ENCODE peak calls at places on chromosomes 13 and 19, in seven cellular contexts. C is colonic mucosa, S is ascending aorta, R is fibroblast of the aortic adventitia, D is brain microvascular endothelial cell, F is epithelial cell of esophagus, I is breast epithelium. H is an unnamed sample.

GRCh38 chr13:112588490-112589297 is 741 bp upstream of the TUBGCP3 start:
- DNase-seq in I (no peak), F (no peak), R (no peak), C (no peak), D (no peak), S (no peak), H (no peak)

GRCh38 chr13:112328936-112329335 is 47.2 kb upstream of the SPACA7 start:
- DNase-seq in I (no peak), D (no peak), C (no peak), F (no peak), R (no peak), S (no peak), H (no peak)

GRCh38 chr13:97307882-97308624 is 85.9 kb downstream of the MBNL2 start:
- DNase-seq in R (peak), D (peak), C (no peak), I (no peak), F (peak), S (no peak), H (peak)

GRCh38 chr13:37985281-37985680 is 115.7 kb upstream of the TRPC4 start:
- DNase-seq in D (no peak), I (no peak), S (no peak), F (no peak), C (no peak), R (no peak), H (no peak)

GRCh38 chr13:40287428-40287827 is 379.0 kb downstream of the FOXO1 start:
- DNase-seq in S (no peak), I (no peak), R (no peak), D (no peak), F (no peak), C (no peak), H (no peak)

GRCh38 chr13:105660550-105660949 is 874.9 kb downstream of the EFNB2 start:
- DNase-seq in F (no peak), C (no peak), R (no peak), D (no peak), S (no peak), I (no peak), H (no peak)

GRCh38 chr19:40411125-40411842 is 1.9 kb downstream of the PRX start:
- DNase-seq in I (no peak), F (no peak), R (no peak), S (no peak), D (no peak), C (no peak), H (no peak)

GRCh38 chr13:46086985-46087384 is 17.8 kb downstream of the CPB2 start:
- DNase-seq in S (no peak), C (no peak), I (no peak), D (no peak), R (no peak), F (no peak), H (no peak)

GRCh38 chr13:43132228-43132627 is 108.8 kb downstream of the DNAJC15 start:
- DNase-seq in R (peak), I (no peak), S (no peak), D (peak), C (peak), F (peak), H (peak)

GRCh38 chr13:46350003-46350402 is 37.0 kb downstream of the RUBCNL start:
- DNase-seq in D (no peak), C (no peak), I (no peak), R (no peak), F (no peak), S (no peak), H (no peak)

GRCh38 chr13:94550030-94550738 is 45.8 kb downstream of the TGDS start:
- DNase-seq in C (no peak), S (no peak), D (peak), I (no peak), R (peak), F (peak), H (peak)

GRCh38 chr13:113973218-113974164 is at the start of gene C13orf46:
- DNase-seq in C (no peak), D (no peak), S (no peak), R (no peak), I (no peak), F (no peak), H (no peak)

GRCh38 chr13:24071423-24072075 is 89.0 kb upstream of the SPATA13 start:
- DNase-seq in S (no peak), F (peak), I (no peak), D (no peak), C (no peak), R (peak), H (peak)

GRCh38 chr13:80873589-80873988 is 532.7 kb upstream of the SPRY2 start:
- DNase-seq in F (peak), C (no peak), R (no peak), I (no peak), D (no peak), S (no peak), H (no peak)

GRCh38 chr19:33110201-33110910 is 21.6 kb upstream of the WDR88 start:
- DNase-seq in C (no peak), S (no peak), F (no peak), R (peak), I (no peak), D (peak), H (no peak)

GRCh38 chr19:44745386-44745831 is 3.1 kb upstream of the BCL3 start:
- DNase-seq in C (peak), S (no peak), I (peak), R (peak), D (no peak), F (peak), H (peak)

GRCh38 chr13:52162279-52163101 is 3.1 kb upstream of the NEK3 start:
- DNase-seq in S (no peak), D (peak), R (peak), C (no peak), I (no peak), F (no peak), H (peak)

DNA sequence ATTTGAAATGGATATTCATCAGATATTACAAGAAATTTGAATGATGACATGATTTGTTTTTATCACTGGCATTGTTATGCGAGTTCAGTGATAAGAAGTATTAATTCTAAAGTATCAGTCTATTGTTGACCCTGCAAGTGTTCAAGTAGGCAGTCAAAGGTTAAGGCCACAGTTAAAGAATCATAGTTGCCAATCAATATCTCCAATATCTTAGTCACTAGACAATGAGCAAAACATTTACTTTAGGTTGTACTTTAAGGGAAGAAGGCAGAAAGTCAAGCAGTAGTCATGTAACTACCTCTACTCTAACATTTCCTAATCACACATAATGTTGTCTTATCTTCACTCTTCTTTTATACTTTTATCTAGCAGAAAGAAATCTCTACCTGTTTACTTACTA is 709.8 kb downstream of the PCDH17 start:
- DNase-seq in I (no peak), F (no peak), S (no peak), R (no peak), C (no peak), D (no peak), H (no peak)
- TF ChIP-seq CTCF in I (no peak), F (no peak), S (no peak), R (no peak), C (no peak), D (no peak), H (no peak)

DNA sequence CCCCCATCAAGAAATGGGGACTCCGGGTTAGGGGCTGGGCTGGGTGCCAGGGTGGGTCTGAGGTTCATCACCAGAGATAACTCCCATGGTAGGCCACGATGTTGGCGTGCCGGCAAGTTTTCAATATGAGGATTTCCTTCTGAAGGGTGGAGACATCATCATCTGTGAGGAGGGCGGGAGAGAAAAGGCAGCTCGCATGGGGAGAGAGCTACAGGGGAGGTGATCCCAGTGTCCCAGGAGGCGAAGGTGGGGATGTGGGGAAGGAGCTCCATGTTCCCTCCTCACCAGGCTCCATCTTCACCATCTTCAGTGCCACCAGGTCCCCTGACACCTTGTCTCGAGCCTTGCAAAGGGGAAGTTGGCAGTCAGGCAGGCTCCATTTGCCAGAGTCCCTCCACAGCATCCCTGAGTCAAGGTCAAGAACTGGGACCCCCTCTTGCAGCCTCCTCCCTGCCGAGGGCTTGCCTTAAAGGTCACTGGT is 430 bp downstream of the MAP4K1 start:
- DNase-seq in D (no peak), I (no peak), F (no peak), R (no peak), C (no peak), S (no peak), H (no peak)
- H3K4me3 ChIP-seq in D (no peak), I (peak), F (no peak), R (no peak), C (peak), S (peak), H (no peak)

DNA sequence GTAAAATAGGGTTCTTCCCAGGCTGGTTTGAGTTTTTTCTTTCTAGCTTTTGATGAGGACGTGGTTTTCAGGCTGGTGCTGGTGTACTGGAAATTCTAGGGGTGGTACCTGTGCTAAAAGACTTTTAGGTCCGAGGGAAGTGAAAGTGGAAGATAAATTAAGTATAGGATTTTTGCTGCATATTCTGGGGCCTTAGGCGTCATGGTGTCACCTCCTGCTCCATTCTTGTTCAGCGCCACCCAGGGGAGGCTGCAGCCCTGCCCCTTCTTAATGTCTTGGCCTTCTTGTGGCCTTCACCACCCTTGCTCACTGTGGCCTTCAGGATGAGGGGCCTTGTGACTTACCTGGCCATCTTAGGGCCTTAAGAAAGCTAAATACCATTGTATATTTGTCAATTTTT is 12.4 kb downstream of the ZNF552 start:
- DNase-seq in F (no peak), D (no peak), C (no peak), I (no peak), S (no peak), R (no peak), H (no peak)
- TF ChIP-seq CTCF in F (no peak), D (no peak), C (no peak), I (no peak), S (no peak), R (no peak), H (no peak)

GRCh38 chr19:51602189-51602854 is 27.9 kb downstream of the SIGLEC5 start:
- DNase-seq in D (no peak), I (no peak), S (no peak), C (no peak), R (no peak), F (no peak), H (no peak)
- H3K4me3 ChIP-seq in D (no peak), I (no peak), S (no peak), C (no peak), R (no peak), F (no peak), H (no peak)

GRCh38 chr13:20190481-20191310 is 2.0 kb downstream of the GJB2 start:
- DNase-seq in R (peak), I (no peak), F (peak), S (no peak), D (peak), C (no peak), H (peak)

GRCh38 chr13:20192470-20193141 is at the start of gene GJB2:
- DNase-seq in S (no peak), D (no peak), C (peak), I (no peak), R (no peak), F (peak), H (peak)

GRCh38 chr13:20191311-20191901 is 1.3 kb downstream of the GJB2 start:
- DNase-seq in F (no peak), I (no peak), R (no peak), D (no peak), S (no peak), C (peak), H (peak)

GRCh38 chr13:20193142-20193923 is 595 bp upstream of the GJB2 start:
- DNase-seq in I (no peak), S (no peak), D (no peak), R (peak), F (no peak), C (no peak), H (no peak)

DNA sequence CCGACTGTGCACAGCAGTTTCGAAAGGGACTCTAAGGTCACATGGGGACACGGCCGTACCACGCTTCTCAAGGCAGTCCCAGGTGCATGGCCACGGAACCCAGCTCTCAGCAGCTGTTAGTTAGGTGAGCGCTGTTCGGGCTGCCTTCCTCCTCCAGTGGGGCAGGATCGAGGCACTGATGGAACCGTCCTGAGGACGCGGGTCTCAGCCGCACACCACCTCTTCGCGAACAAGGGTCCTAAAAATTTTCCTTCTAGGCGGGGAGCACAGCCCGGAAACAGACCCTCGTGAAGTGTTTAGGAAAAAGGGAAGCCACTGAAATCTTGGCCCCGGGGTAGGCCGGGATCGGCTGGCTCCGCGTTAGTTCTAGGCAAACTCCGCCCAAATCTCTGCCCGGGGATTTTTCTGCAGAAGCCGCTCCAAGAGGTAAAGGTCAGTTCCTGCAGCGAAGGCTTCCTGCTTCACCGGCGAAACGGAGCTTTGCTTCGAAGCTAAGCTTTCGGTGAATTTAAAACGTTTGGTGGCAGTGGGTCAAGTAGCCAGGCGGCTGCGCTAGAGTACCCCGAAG is 752 bp downstream of the GJB2 start:
- DNase-seq in C (peak), S (no peak), D (no peak), R (peak), I (no peak), F (peak), H (peak)
- TF ChIP-seq CTCF in C (no peak), S (no peak), D (no peak), R (no peak), I (no peak), F (no peak), H (no peak)

GRCh38 chr13:111117289-111117688 is 2.2 kb downstream of the ARHGEF7 start:
- DNase-seq in D (no peak), I (no peak), C (no peak), R (peak), S (no peak), F (no peak), H (peak)
- H3K4me3 ChIP-seq in D (no peak), I (no peak), C (no peak), R (no peak), S (peak), F (no peak), H (no peak)

GRCh38 chr19:3287814-3288213 is 63.4 kb downstream of the CELF5 start:
- DNase-seq in S (no peak), F (no peak), R (no peak), C (no peak), D (no peak), I (no peak), H (no peak)
- TF ChIP-seq CTCF in S (no peak), F (no peak), R (no peak), C (no peak), D (no peak), I (no peak), H (no peak)

GRCh38 chr13:27921421-27921960 is 1.7 kb downstream of the PDX1 start:
- DNase-seq in C (no peak), I (no peak), R (no peak), F (no peak), S (no peak), D (no peak), H (no peak)
- H3K4me3 ChIP-seq in C (peak), I (peak), R (peak), F (peak), S (peak), D (no peak), H (no peak)

GRCh38 chr19:38534574-38534973 is 83.2 kb downstream of the MAP4K1 start:
- DNase-seq in I (no peak), C (no peak), F (no peak), S (no peak), D (no peak), R (no peak), H (no peak)
- TF ChIP-seq CTCF in I (no peak), C (no peak), F (no peak), S (no peak), D (no peak), R (no peak), H (no peak)